ENCODE peak calls at places on chromosomes 5 and 9, in seven cellular contexts. J is endothelial cell of umbilical vein, W is endodermal cell, I is AG04450, H is caudate nucleus, E is heart right ventricle, P is GM23338. B is an unnamed sample.
A peak's percentile ranks its signal among the peaks of the same experiment; 100 is the strongest.

GRCh38 chr9:98551511-98552286 is 157.0 kb downstream of the GABBR2 start:
- DNase-seq in J (no peak), P (no peak), H (no peak), E (no peak), I (peak; percentile 90), W (peak; percentile 50), B (no peak)

GRCh38 chr9:113582698-113583200 is 119.2 kb downstream of the RGS3 start:
- DNase-seq in I (no peak), E (no peak), P (no peak), J (no peak), H (no peak), W (no peak), B (no peak)

GRCh38 chr5:129216001-129216400 is 121.5 kb downstream of the ISOC1 start:
- DNase-seq in E (no peak), J (no peak), H (no peak), P (no peak), I (no peak), W (peak; percentile 35), B (no peak)

GRCh38 chr9:21096172-21096900 is 18.6 kb upstream of the IFNB1 start:
- DNase-seq in W (no peak), I (peak; percentile 33), J (peak; percentile 40), P (no peak), E (no peak), H (no peak), B (peak; percentile 23)

GRCh38 chr5:39284552-39284951 is 65.2 kb upstream of the FYB1 start:
- DNase-seq in I (no peak), J (no peak), H (no peak), E (no peak), W (no peak), P (no peak), B (no peak)

GRCh38 chr9:115668506-115668905 is 485.1 kb upstream of the PAPPA start:
- DNase-seq in W (no peak), I (peak; percentile 59), H (no peak), P (no peak), E (no peak), J (no peak), B (no peak)

GRCh38 chr5:100584889-100585288 is 49.7 kb downstream of the FAM174A start:
- DNase-seq in W (no peak), P (no peak), I (no peak), H (no peak), J (no peak), E (no peak), B (no peak)

GRCh38 chr5:109604758-109605157 is 85.0 kb upstream of the MAN2A1 start:
- DNase-seq in E (no peak), H (no peak), J (no peak), P (no peak), I (no peak), W (no peak), B (no peak)

GRCh38 chr9:28365020-28365640 is 791.8 kb upstream of the C9orf72 start:
- DNase-seq in E (no peak), P (peak; percentile 72), W (peak; percentile 82), H (no peak), J (no peak), I (no peak), B (no peak)

GRCh38 chr5:150402226-150402773 is 10.4 kb downstream of the CD74 start:
- DNase-seq in E (no peak), H (no peak), W (no peak), I (no peak), P (no peak), J (no peak), B (no peak)

GRCh38 chr9:126497673-126498255 is 116.0 kb upstream of the LMX1B start:
- DNase-seq in I (no peak), J (no peak), E (no peak), W (no peak), H (no peak), P (no peak), B (no peak)

GRCh38 chr5:68369436-68370125 is 154.0 kb downstream of the PIK3R1 start:
- DNase-seq in J (peak; percentile 45), P (no peak), I (no peak), H (no peak), E (no peak), W (no peak), B (peak; percentile 30)

GRCh38 chr9:5288591-5288990 is 15.9 kb downstream of the RLN2 start:
- DNase-seq in J (no peak), W (no peak), E (no peak), P (no peak), I (no peak), H (no peak), B (no peak)

GRCh38 chr9:120659617-120660169 is 54.6 kb downstream of the MEGF9 start:
- DNase-seq in P (no peak), W (no peak), J (no peak), I (no peak), H (no peak), E (no peak), B (no peak)

GRCh38 chr9:38393128-38393809 is 767 bp downstream of the ALDH1B1 start:
- DNase-seq in E (no peak), P (peak; percentile 16), H (no peak), W (no peak), J (no peak), I (no peak), B (no peak)

GRCh38 chr5:137760294-137761019 is 6.3 kb upstream of the HNRNPA0 start:
- DNase-seq in I (no peak), W (no peak), J (no peak), E (no peak), H (no peak), P (no peak), B (no peak)

GRCh38 chr9:132214027-132214622 is 52.3 kb downstream of the NTNG2 start:
- DNase-seq in H (peak; percentile 23), W (peak; percentile 86), I (peak; percentile 75), J (peak; percentile 33), P (peak; percentile 85), E (peak; percentile 72), B (no peak)

GRCh38 chr9:87387351-87388055 is 110.2 kb upstream of the DAPK1 start:
- DNase-seq in H (no peak), P (no peak), J (no peak), W (no peak), I (no peak), E (no peak), B (no peak)

GRCh38 chr5:100902406-100903035 is 561 bp downstream of the ST8SIA4 start:
- DNase-seq in P (peak; percentile 61), E (no peak), H (no peak), J (peak; percentile 65), I (no peak), W (peak; percentile 73), B (peak; percentile 26)

GRCh38 chr5:56585973-56586740 is 229.2 kb upstream of the MAP3K1 start:
- DNase-seq in I (no peak), J (peak; percentile 86), E (peak; percentile 51), W (no peak), P (no peak), H (no peak), B (no peak)

GRCh38 chr9:98990181-98990870 is 46.6 kb downstream of the COL15A1 start:
- DNase-seq in J (no peak), W (peak; percentile 22), P (no peak), E (no peak), I (no peak), H (no peak), B (no peak)

GRCh38 chr5:177393206-177393765 is 7.2 kb downstream of the PFN3 start:
- DNase-seq in P (no peak), E (no peak), H (no peak), J (no peak), W (no peak), I (no peak), B (no peak)

GRCh38 chr9:32837551-32838058 is 54.3 kb downstream of the TMEM215 start:
- DNase-seq in J (no peak), W (no peak), I (no peak), E (no peak), P (no peak), H (no peak), B (no peak)

GRCh38 chr9:23563497-23563896 is 262.5 kb downstream of the ELAVL2 start:
- DNase-seq in H (no peak), P (no peak), I (no peak), E (no peak), W (no peak), J (no peak), B (no peak)

DNA sequence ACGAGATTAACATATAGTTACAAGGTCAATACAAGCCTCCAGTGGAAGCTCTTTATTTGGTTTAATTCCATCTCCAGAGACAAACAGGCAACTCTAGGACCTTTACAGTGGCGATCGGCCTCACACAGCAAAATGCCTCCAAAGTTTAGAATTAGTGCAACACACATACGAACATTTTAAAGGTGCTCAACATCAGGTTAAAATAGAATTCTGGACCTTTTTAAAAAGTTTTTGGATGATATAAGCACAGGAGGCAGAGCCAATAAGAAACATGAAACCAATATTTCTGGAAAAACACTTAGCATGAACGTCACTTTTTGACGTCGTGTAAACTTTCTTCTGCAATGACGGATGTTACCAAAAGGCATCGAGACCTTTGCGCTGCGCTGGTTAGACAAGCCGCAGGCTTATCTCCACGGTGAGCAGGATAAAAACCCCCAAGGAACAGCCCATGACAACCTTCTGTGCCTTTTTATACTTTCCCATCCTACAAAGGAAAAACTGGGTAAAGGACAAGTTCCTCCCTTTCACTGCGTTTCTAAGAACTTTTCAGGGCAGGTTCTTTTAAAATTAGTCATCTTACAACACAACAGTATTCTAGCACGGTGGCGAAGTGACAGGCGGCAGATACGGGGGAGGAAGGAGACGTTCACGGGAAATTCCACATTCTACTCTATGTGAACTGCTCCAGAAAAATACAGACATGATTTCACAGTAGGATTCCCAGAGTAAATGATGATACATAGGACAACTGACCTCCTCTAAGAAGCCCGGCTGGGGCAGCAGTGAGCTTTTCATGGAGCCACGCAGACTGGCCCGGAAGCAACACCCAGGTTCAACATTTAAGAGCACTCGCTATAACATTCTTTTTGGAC is 52.2 kb downstream of the USP20 start:
- DNase-seq in I (no peak), P (no peak), W (peak; percentile 53), H (no peak), J (peak; percentile 23), E (no peak), B (peak; percentile 62)
- H3K27ac ChIP-seq in I (peak overlapping the region; percentile 22), P (peak overlapping the region; percentile 39), W (no peak overlapping the region), H (peak overlapping the region; percentile 56), J (no peak overlapping the region), E (peak overlapping the region; percentile 75), B (peak overlapping the region; percentile 99)

GRCh38 chr9:69874301-69875060 is 53.9 kb downstream of the CFAP95 start:
- DNase-seq in H (no peak), P (peak; percentile 22), I (no peak), W (no peak), E (no peak), J (peak; percentile 32), B (no peak)
- H3K27ac ChIP-seq in H (no peak overlapping the region), P (no peak overlapping the region), I (no peak overlapping the region), W (no peak overlapping the region), E (no peak overlapping the region), J (no peak overlapping the region), B (no peak overlapping the region)

GRCh38 chr5:88142801-88143692 is 125.6 kb downstream of the TMEM161B start:
- DNase-seq in E (no peak), P (peak; percentile 34), I (no peak), W (peak; percentile 49), J (peak; percentile 15), H (no peak), B (no peak)
- H3K27ac ChIP-seq in E (no peak overlapping the region), P (no peak overlapping the region), I (no peak overlapping the region), W (peak overlapping the region; percentile 93), J (no peak overlapping the region), H (peak overlapping the region; percentile 94), B (no peak overlapping the region)

DNA sequence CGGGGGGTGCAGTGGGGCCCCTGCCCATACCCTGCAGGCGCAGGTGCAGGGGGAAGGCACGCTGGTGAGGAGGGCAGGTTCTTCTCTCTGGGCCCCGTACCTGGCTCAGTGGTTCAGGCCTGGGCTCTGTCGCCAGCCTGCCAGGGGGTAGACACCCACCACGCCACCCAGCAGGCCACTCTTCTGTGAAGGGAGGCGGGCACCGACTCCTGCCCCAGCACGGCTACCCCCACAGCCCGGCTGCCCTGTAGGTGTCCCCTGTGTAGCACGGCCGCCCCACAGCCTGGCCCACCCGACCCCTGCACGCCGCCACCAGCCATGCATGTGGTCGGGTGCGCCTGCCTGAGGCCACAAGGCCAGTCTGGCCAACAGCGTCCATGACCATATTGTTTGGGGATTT is 1.7 kb downstream of the LCN6 start:
- DNase-seq in W (no peak), H (no peak), J (no peak), E (no peak), P (no peak), I (no peak), B (no peak)
- H3K27ac ChIP-seq in W (no peak overlapping the region), H (no peak overlapping the region), J (no peak overlapping the region), E (peak overlapping the region; percentile 50), P (no peak overlapping the region), I (no peak overlapping the region), B (no peak overlapping the region)